ENCODE peak calls at places on chromosomes 11 and 22, in ten cellular contexts. G is stimulated activated CD4-positive, alpha-beta T cell treated with anti-CD3 and anti-CD28 coated beads, Interleukin-15, amount 100 ng/mL, for 1 hour; R is HCEC 1CT; Y is NCI-H2081 treated with DMSO at 0.1 percent for 48 hours; E is fibroblast of gingiva; D is type B pancreatic cell; V is RWPE1; S is effector CD4-positive, alpha-beta T cell; J is activated naive CD8-positive, alpha-beta T cell treated with anti-CD3 and anti-CD28 coated beads, Interleukin-2, amount 50 U/mL, for 16 hours; F is colonic mucosa. C is an unnamed sample.

GRCh38 chr11:79078999-79079398 is 361.8 kb downstream of the TENM4 start:
- DNase-seq in G (no peak), R (no peak), Y (no peak), E (no peak), D (no peak), V (no peak), S (no peak), J (no peak), F (no peak), C (no peak)

GRCh38 chr11:6497069-6497839 is at the start of gene DNHD1:
- DNase-seq in G (no peak), R (no peak), Y (no peak), E (no peak), D (no peak), V (no peak), S (no peak), J (no peak), F (no peak), C (peak)

GRCh38 chr11:843818-844692 is 1.4 kb downstream of the TSPAN4 start:
- DNase-seq in G (no peak), R (peak), Y (no peak), E (peak), D (no peak), V (peak), S (no peak), J (no peak), F (peak), C (peak)

GRCh38 chr22:37184816-37185541 is 3.1 kb downstream of the C1QTNF6 start:
- DNase-seq in G (no peak), R (no peak), Y (no peak), E (no peak), D (no peak), V (no peak), S (no peak), J (no peak), F (no peak), C (no peak)

GRCh38 chr11:74604311-74604710 is 11.9 kb downstream of the POLD3 start:
- DNase-seq in G (no peak), R (no peak), Y (no peak), E (no peak), D (no peak), V (no peak), S (no peak), J (no peak), F (no peak), C (no peak)

GRCh38 chr11:62608776-62609175 is 3.8 kb downstream of the EML3 start:
- DNase-seq in G (no peak), R (no peak), Y (no peak), E (no peak), D (no peak), V (no peak), S (no peak), J (no peak), F (no peak), C (no peak)

GRCh38 chr11:59283311-59283710 is 70.6 kb upstream of the MPEG1 start:
- DNase-seq in G (no peak), R (no peak), Y (no peak), E (no peak), D (no peak), V (no peak), S (no peak), J (no peak), F (no peak), C (no peak)

GRCh38 chr11:57155838-57156583 is 25.7 kb upstream of the LRRC55 start:
- DNase-seq in G (no peak), R (no peak), Y (no peak), E (no peak), D (no peak), V (no peak), S (no peak), J (no peak), F (no peak), C (peak)

GRCh38 chr11:3108183-3108721 is 51.0 kb upstream of the CARS1 start:
- DNase-seq in G (no peak), R (no peak), Y (no peak), E (no peak), D (peak), V (no peak), S (no peak), J (no peak), F (no peak), C (no peak)

GRCh38 chr11:114081641-114082414 is 22.3 kb downstream of the ZBTB16 start:
- DNase-seq in G (no peak), R (peak), Y (no peak), E (peak), D (no peak), V (peak), S (no peak), J (no peak), F (no peak), C (no peak)

GRCh38 chr11:68999093-68999747 is 13.8 kb downstream of the MRGPRF start:
- DNase-seq in G (no peak), R (no peak), Y (no peak), E (no peak), D (peak), V (no peak), S (no peak), J (no peak), F (peak), C (peak)

GRCh38 chr22:42635531-42635930 is 4.9 kb downstream of the ATP5MGL start:
- DNase-seq in G (no peak), R (peak), Y (no peak), E (peak), D (no peak), V (peak), S (no peak), J (no peak), F (peak), C (no peak)

GRCh38 chr11:1102996-1103395 is 28.3 kb downstream of the MUC2 start:
- DNase-seq in G (no peak), R (no peak), Y (no peak), E (no peak), D (no peak), V (no peak), S (no peak), J (no peak), F (no peak), C (no peak)